ENCODE peak calls at places on chromosomes 6 and 20, in nine cellular contexts. P, B, G, V, O, A, F, S and K are unnamed samples.

GRCh38 chr20:63955846-63956663 is at the start of gene UCKL1:
- DNase-seq in B (peak; percentile 86), A (peak; percentile 83), O (peak; percentile 88), S (peak; percentile 97), F (peak; percentile 96), G (peak; percentile 96), P (peak; percentile 83), V (peak; percentile 94), K (peak; percentile 97)

GRCh38 chr6:10170816-10171215 is 244.1 kb downstream of the TFAP2A start:
- DNase-seq in B (no peak), P (no peak), S (peak; percentile 9), F (no peak), G (no peak), O (no peak), V (no peak), A (peak; percentile 22), K (no peak)

GRCh38 chr20:60232380-60232779 is 274.2 kb downstream of the CDH26 start:
- DNase-seq in F (no peak), P (no peak), G (no peak), O (no peak), V (no peak), S (no peak), A (no peak), B (no peak), K (no peak)

GRCh38 chr6:20202699-20203302 is 9.5 kb downstream of the MBOAT1 start:
- DNase-seq in A (no peak), B (no peak), S (no peak), P (no peak), F (no peak), V (no peak), O (no peak), G (no peak), K (peak; percentile 37)

GRCh38 chr6:52946301-52946700 is 36.8 kb upstream of the GSTA3 start:
- DNase-seq in V (no peak), O (no peak), S (no peak), P (no peak), F (no peak), G (no peak), B (no peak), A (no peak), K (no peak)

GRCh38 chr6:126182650-126183311 is 157.1 kb upstream of the CENPW start:
- DNase-seq in A (peak; percentile 68), P (no peak), O (no peak), V (no peak), S (peak; percentile 15), B (no peak), F (no peak), G (no peak), K (no peak)

GRCh38 chr20:19540401-19540800 is 217.7 kb upstream of the RIN2 start:
- DNase-seq in S (no peak), O (no peak), P (peak; percentile 14), V (no peak), B (peak; percentile 10), F (no peak), G (no peak), A (no peak), K (no peak)

GRCh38 chr6:44569931-44570385 is 182.5 kb downstream of the CDC5L start:
- DNase-seq in A (no peak), O (peak; percentile 68), S (peak; percentile 72), V (no peak), G (peak; percentile 72), B (peak; percentile 16), F (no peak), P (peak; percentile 43), K (no peak)

GRCh38 chr6:56593801-56594318 is 48.8 kb downstream of the DST start:
- DNase-seq in A (no peak), F (no peak), G (no peak), S (no peak), V (no peak), P (no peak), O (no peak), B (no peak), K (peak; percentile 11)

GRCh38 chr6:137763861-137764260 is 103.2 kb upstream of the TNFAIP3 start:
- DNase-seq in V (no peak), O (no peak), F (no peak), P (no peak), G (no peak), B (no peak), A (no peak), S (no peak), K (no peak)

GRCh38 chr20:3865152-3865886 is 18.7 kb downstream of the MAVS start:
- DNase-seq in B (no peak), P (no peak), O (no peak), F (no peak), S (no peak), V (no peak), G (no peak), A (no peak), K (no peak)

GRCh38 chr6:154842828-154843227 is 109.6 kb downstream of the SCAF8 start:
- DNase-seq in P (no peak), A (no peak), O (no peak), F (no peak), S (no peak), B (no peak), V (no peak), G (no peak), K (no peak)

GRCh38 chr6:5501837-5502236 is 240.5 kb downstream of the FARS2 start:
- DNase-seq in S (no peak), G (no peak), B (no peak), V (peak; percentile 36), F (peak; percentile 16), A (no peak), O (no peak), P (no peak), K (peak; percentile 90)

GRCh38 chr6:1190361-1190760 is 121.5 kb upstream of the FOXQ1 start:
- DNase-seq in G (no peak), B (no peak), V (no peak), S (peak; percentile 70), O (no peak), F (no peak), P (peak; percentile 82), A (peak; percentile 58), K (peak; percentile 22)

GRCh38 chr20:23065438-23066201 is 16.1 kb upstream of the THBD start:
- DNase-seq in A (no peak), G (no peak), P (no peak), O (no peak), B (no peak), F (no peak), S (no peak), V (no peak), K (no peak)

GRCh38 chr6:138483911-138484731 is 15.2 kb downstream of the NHSL1 start:
- DNase-seq in G (no peak), V (no peak), B (no peak), P (no peak), A (no peak), F (no peak), S (no peak), O (no peak), K (no peak)

GRCh38 chr6:79605061-79605460 is 26.1 kb upstream of the SH3BGRL2 start:
- DNase-seq in V (no peak), S (no peak), B (no peak), A (no peak), G (no peak), P (no peak), F (no peak), O (no peak), K (no peak)

GRCh38 chr6:3660473-3660872 is 91.0 kb downstream of the PXDC1 start:
- DNase-seq in A (no peak), P (no peak), B (no peak), S (no peak), G (no peak), F (no peak), O (no peak), V (no peak), K (no peak)

GRCh38 chr6:143333749-143334520 is 116.6 kb downstream of the ADAT2 start:
- DNase-seq in P (no peak), A (no peak), B (no peak), S (peak; percentile 20), F (no peak), G (no peak), V (no peak), O (peak; percentile 11), K (no peak)

GRCh38 chr6:131831392-131831791 is 23.6 kb downstream of the ENPP1 start:
- DNase-seq in V (no peak), A (peak; percentile 38), S (peak; percentile 60), F (no peak), G (no peak), P (peak; percentile 94), B (no peak), O (no peak), K (no peak)

GRCh38 chr6:27986928-27987725 is 30.1 kb downstream of the OR2B6 start:
- DNase-seq in A (peak; percentile 46), B (no peak), G (no peak), P (no peak), V (no peak), O (no peak), S (peak; percentile 28), F (no peak), K (no peak)

GRCh38 chr20:37407573-37408002 is 61.6 kb downstream of the SRC start:
- DNase-seq in A (no peak), B (no peak), G (peak; percentile 62), P (no peak), S (no peak), V (no peak), O (no peak), F (peak; percentile 22), K (no peak)

GRCh38 chr6:99013661-99014458 is 66.1 kb upstream of the FBXL4 start:
- DNase-seq in S (no peak), A (no peak), O (no peak), V (no peak), F (no peak), B (no peak), G (no peak), P (no peak), K (no peak)

GRCh38 chr20:16423311-16424212 is 149.7 kb downstream of the KIF16B start:
- DNase-seq in G (no peak), P (no peak), B (no peak), S (no peak), O (no peak), V (no peak), A (no peak), F (peak; percentile 49), K (peak; percentile 38)